ENCODE peak calls at places on chromosomes 13 and 19, in eight cellular contexts. F is fibroblast of the aortic adventitia, T is ovary, N is right lobe of liver, H is psoas muscle, M is AG04450, P is A673, Q is retinal pigment epithelial cell. A is an unnamed sample.

GRCh38 chr13:73329355-73329754 is 270.6 kb downstream of the KLF5 start:
- DNase-seq in N (no peak), M (no peak), Q (no peak), T (no peak), H (no peak), P (no peak), F (no peak), A (no peak)

GRCh38 chr19:8363803-8364771 is at the start of gene ANGPTL4:
- DNase-seq in N (peak; percentile 91), P (peak; percentile 83), F (peak; percentile 56), H (peak; percentile 89), M (no peak), Q (no peak), T (no peak), A (no peak)

GRCh38 chr19:46426506-46427162 is 2.1 kb downstream of the PNMA8C start:
- DNase-seq in T (peak; percentile 91), N (peak; percentile 84), Q (no peak), F (peak; percentile 75), H (peak; percentile 73), M (peak; percentile 61), P (peak; percentile 90), A (no peak)

GRCh38 chr19:50242586-50242985 is 39.2 kb downstream of the MYH14 start:
- DNase-seq in P (no peak), M (no peak), N (no peak), Q (no peak), H (no peak), F (no peak), T (no peak), A (no peak)

GRCh38 chr13:26326562-26326961 is 72.6 kb downstream of the CDK8 start:
- DNase-seq in P (no peak), N (no peak), Q (no peak), H (no peak), M (no peak), T (no peak), F (no peak), A (no peak)

GRCh38 chr19:39212377-39212742 is 8.3 kb upstream of the SYCN start:
- DNase-seq in Q (no peak), F (peak; percentile 10), M (no peak), P (peak; percentile 48), T (no peak), H (no peak), N (peak; percentile 38), A (no peak)

GRCh38 chr13:21625366-21625765 is 21.4 kb upstream of the MICU2 start:
- DNase-seq in P (peak; percentile 65), H (no peak), T (no peak), N (no peak), F (peak; percentile 50), M (no peak), Q (no peak), A (no peak)

GRCh38 chr19:16896098-16896912 is 7.5 kb downstream of the F2RL3 start:
- DNase-seq in N (no peak), M (no peak), T (peak; percentile 74), Q (no peak), P (no peak), F (no peak), H (no peak), A (no peak)

GRCh38 chr19:1279782-1280341 is 4.5 kb downstream of the FAM174C start:
- DNase-seq in M (peak; percentile 73), N (peak; percentile 82), H (peak; percentile 82), F (peak; percentile 83), P (peak; percentile 87), T (peak; percentile 84), Q (no peak), A (no peak)

GRCh38 chr19:1280588-1281269 is 4.9 kb upstream of the EFNA2 start:
- DNase-seq in P (no peak), M (no peak), Q (no peak), H (no peak), F (no peak), N (peak; percentile 29), T (no peak), A (no peak)

GRCh38 chr19:1281895-1282287 is 3.8 kb upstream of the EFNA2 start:
- DNase-seq in H (no peak), M (no peak), T (no peak), F (no peak), Q (no peak), N (no peak), P (no peak), A (no peak)

GRCh38 chr19:1282588-1283206 is 3.0 kb upstream of the EFNA2 start:
- DNase-seq in F (no peak), P (no peak), H (no peak), M (no peak), N (no peak), Q (no peak), T (no peak), A (no peak)

DNA sequence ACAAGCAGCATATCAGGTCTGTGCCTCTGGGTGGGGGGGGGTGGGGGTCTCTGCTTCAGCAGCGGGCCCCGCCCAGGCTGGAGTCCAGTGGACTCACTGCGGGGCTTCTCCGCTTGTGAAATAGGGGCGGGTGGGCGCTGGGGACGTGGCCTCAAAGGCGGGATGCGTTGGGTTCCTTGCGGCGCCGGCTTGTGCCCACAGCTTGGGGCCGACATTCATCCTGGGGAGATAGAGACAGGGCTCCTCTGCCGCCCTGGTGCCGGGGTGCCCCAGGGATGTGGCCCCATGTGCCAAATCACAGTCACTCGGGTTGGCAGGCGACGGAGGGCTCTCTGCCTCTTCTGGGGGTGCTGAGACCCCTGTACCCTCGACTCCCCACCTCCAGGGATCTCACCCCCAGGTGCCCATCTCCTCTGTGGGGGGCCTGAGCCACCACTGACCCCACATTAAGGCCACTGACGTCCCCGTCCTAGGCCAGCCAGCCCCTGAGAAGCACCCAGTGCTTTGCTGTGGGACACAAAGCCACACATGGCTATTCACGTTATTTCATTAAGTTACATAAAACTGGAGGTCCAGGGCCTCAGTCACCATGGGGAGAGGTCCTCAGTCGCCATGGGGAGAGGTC is 4.3 kb upstream of the EFNA2 start:
- DNase-seq in H (no peak), N (no peak), M (no peak), F (no peak), P (no peak), Q (no peak), T (no peak), A (no peak)
- H3K4me3 ChIP-seq in H (no peak overlapping the region), N (no peak overlapping the region), M (no peak overlapping the region), F (no peak overlapping the region), P (no peak overlapping the region), Q (no peak overlapping the region), T (no peak overlapping the region), A (no peak overlapping the region)

DNA sequence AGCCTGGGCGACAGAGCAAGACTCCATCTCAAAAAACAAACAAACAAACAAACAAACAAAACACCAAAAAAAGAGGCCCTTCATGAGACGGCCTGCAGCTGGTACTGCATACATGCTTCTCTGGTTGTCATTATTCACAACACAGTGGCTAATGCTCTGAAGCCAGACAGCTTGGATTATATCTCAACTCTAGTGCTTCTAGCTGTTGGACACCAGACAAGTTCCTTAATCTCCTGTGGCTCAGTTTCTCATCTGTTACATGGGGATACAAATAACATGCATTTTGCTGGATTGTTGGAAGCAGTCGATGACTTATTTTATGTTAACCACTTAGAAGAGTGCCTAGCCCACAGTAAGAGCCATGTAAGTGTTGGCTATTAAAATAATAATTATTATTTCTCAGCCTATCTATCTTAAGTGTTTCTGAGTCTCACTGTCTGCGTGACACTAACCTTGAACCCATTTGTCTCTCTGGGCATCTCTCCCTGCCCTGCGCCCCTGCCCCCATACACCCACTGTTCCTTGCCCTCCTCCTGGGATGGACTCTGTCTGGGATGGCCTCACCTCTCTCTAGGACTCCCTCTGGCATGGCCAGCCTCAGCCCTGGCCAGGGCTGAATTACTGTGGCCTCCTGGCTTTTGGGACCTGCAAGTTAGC is 3.1 kb upstream of the JUNB start:
- DNase-seq in F (peak; percentile 52), Q (no peak), M (no peak), P (no peak), H (no peak), N (no peak), T (no peak), A (no peak)
- H3K4me3 ChIP-seq in F (no peak overlapping the region), Q (no peak overlapping the region), M (peak overlapping the region; percentile 46), P (no peak overlapping the region), H (peak overlapping the region; percentile 99), N (peak overlapping the region; percentile 48), T (no peak overlapping the region), A (no peak overlapping the region)

GRCh38 chr19:7346488-7346971 is 2.2 kb upstream of the ARHGEF18 start:
- DNase-seq in P (no peak), H (no peak), M (no peak), T (no peak), F (no peak), N (no peak), Q (no peak), A (no peak)

GRCh38 chr19:7348587-7349230 is at the start of gene ARHGEF18:
- DNase-seq in P (no peak), H (no peak), F (no peak), Q (no peak), T (no peak), M (no peak), N (peak; percentile 34), A (no peak)

GRCh38 chr19:7351861-7352260 is 3.1 kb downstream of the ARHGEF18 start:
- DNase-seq in N (no peak), Q (no peak), F (no peak), P (no peak), H (no peak), T (no peak), M (no peak), A (no peak)

GRCh38 chr19:7349961-7350711 is 1.4 kb downstream of the ARHGEF18 start:
- DNase-seq in F (no peak), N (no peak), T (no peak), P (no peak), Q (no peak), M (no peak), H (no peak), A (no peak)

DNA sequence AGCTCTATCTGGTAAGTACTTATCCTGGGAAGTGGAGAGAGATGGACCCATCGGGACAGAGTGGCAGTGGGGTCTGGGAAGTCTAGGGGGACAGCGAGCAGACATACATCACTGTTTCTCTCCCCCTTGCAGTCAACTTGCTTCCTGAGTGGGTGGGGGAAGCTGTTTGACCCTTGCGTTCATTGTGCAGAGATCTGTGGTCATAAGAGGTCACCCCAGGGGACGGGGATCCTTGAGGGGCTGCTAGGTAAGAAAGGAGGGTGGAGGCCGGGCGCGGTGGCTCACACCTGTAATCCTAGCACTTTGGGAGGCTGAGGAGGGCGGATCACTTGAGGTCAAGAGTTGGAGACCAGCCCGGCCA is 474 bp downstream of the ARHGEF18 start:
- DNase-seq in T (no peak), M (no peak), P (no peak), H (no peak), F (no peak), Q (no peak), N (no peak), A (no peak)
- H3K4me3 ChIP-seq in T (no peak overlapping the region), M (no peak overlapping the region), P (no peak overlapping the region), H (no peak overlapping the region), F (no peak overlapping the region), Q (no peak overlapping the region), N (no peak overlapping the region), A (no peak overlapping the region)

GRCh38 chr19:42353341-42354015 is 28.0 kb downstream of the MEGF8 start:
- DNase-seq in P (no peak), T (no peak), N (no peak), Q (no peak), H (no peak), F (no peak), M (no peak), A (no peak)

GRCh38 chr19:42352893-42353259 is 27.4 kb downstream of the MEGF8 start:
- DNase-seq in P (no peak), M (no peak), H (no peak), N (no peak), F (no peak), Q (no peak), T (no peak), A (no peak)

GRCh38 chr19:42350417-42350816 is 25.0 kb downstream of the MEGF8 start:
- DNase-seq in T (no peak), M (no peak), Q (no peak), H (no peak), N (no peak), F (no peak), P (no peak), A (no peak)

GRCh38 chr19:42351079-42351735 is 25.8 kb downstream of the MEGF8 start:
- DNase-seq in N (no peak), H (no peak), T (no peak), Q (no peak), F (no peak), P (no peak), M (no peak), A (no peak)

DNA sequence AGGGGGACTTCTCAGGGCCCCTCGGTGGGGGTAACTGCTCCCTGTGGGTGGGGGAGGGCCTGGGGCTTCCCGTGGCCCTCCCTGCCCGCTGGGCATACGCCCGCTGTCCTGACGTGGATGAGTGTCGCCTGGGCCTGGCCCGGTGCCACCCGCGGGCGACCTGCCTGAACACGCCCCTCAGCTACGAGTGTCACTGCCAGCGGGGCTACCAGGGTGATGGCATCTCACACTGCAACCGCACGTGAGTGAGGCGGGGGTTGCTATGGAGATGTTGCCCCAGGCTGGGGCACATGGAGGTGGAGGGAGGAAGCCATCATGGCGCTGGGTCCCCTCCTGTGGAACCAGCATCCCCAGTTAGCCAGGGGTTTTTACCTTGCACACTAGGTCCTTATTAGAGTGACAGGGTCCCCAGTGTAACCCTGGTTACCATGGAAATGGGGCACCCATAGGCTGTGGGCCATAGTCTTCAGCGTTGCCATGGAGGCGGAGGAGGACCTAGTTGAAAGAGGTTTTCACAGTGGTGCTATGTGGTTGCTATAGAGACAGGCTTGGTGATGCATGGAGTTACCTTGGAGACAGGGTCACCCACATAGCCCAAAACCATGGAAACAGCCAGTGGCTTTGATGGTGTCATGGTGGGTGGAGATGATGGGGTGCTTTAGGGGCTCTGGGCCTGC is 26.9 kb downstream of the MEGF8 start:
- DNase-seq in F (no peak), N (no peak), Q (no peak), T (no peak), H (no peak), M (no peak), P (peak; percentile 29), A (no peak)
- H3K4me3 ChIP-seq in F (no peak overlapping the region), N (no peak overlapping the region), Q (no peak overlapping the region), T (no peak overlapping the region), H (no peak overlapping the region), M (no peak overlapping the region), P (no peak overlapping the region), A (no peak overlapping the region)